ENCODE peak calls at places on chromosomes 13 and 19, in four cellular contexts. C, E, A and B are unnamed samples.

GRCh38 chr19:36058481-36059179 is 3.9 kb downstream of the WDR62 start:
- DNase-seq in A (no peak), E (no peak), C (no peak), B (peak)

GRCh38 chr19:4870025-4870700 is 2.7 kb upstream of the PLIN3 start:
- DNase-seq in A (no peak), C (no peak), E (peak), B (peak)

GRCh38 chr19:6204212-6204611 is 68.7 kb downstream of the ACSBG2 start:
- DNase-seq in C (no peak), A (no peak), E (no peak), B (peak)

GRCh38 chr13:104584481-104584880 is 1518.3 kb upstream of the SLC10A2 start:
- DNase-seq in C (no peak), E (no peak), A (no peak), B (no peak)

GRCh38 chr19:9836021-9836420 is 903 bp downstream of the PIN1 start:
- DNase-seq in C (no peak), A (no peak), E (peak), B (no peak)

GRCh38 chr13:75936791-75937190 is 300.7 kb downstream of the LMO7 start:
- DNase-seq in A (no peak), C (no peak), E (no peak), B (no peak)

GRCh38 chr19:45265375-45265774 is 14.3 kb downstream of the MARK4 start:
- DNase-seq in A (no peak), C (no peak), E (no peak), B (no peak)

GRCh38 chr19:52542984-52543664 is 15.7 kb downstream of the ZNF808 start:
- DNase-seq in C (no peak), A (peak), E (no peak), B (no peak)

GRCh38 chr13:105513448-105513847 is 1022.0 kb downstream of the EFNB2 start:
- DNase-seq in A (no peak), E (no peak), C (no peak), B (no peak)

GRCh38 chr19:1265611-1266115 is 3.5 kb upstream of the CIRBP start:
- DNase-seq in C (no peak), E (no peak), A (no peak), B (no peak)

GRCh38 chr13:98476106-98476505 is 100.8 kb downstream of the STK24 start:
- DNase-seq in E (no peak), A (no peak), C (peak), B (no peak)

GRCh38 chr13:94362411-94362909 is 117.0 kb downstream of the DCT start:
- DNase-seq in A (peak), E (peak), C (peak), B (peak)

GRCh38 chr13:76879211-76879875 is 6.9 kb downstream of the KCTD12 start:
- DNase-seq in E (no peak), C (no peak), A (peak), B (no peak)

GRCh38 chr13:78595819-78596700 is 7.3 kb downstream of the POU4F1 start:
- DNase-seq in C (peak), A (no peak), E (no peak), B (peak)

DNA sequence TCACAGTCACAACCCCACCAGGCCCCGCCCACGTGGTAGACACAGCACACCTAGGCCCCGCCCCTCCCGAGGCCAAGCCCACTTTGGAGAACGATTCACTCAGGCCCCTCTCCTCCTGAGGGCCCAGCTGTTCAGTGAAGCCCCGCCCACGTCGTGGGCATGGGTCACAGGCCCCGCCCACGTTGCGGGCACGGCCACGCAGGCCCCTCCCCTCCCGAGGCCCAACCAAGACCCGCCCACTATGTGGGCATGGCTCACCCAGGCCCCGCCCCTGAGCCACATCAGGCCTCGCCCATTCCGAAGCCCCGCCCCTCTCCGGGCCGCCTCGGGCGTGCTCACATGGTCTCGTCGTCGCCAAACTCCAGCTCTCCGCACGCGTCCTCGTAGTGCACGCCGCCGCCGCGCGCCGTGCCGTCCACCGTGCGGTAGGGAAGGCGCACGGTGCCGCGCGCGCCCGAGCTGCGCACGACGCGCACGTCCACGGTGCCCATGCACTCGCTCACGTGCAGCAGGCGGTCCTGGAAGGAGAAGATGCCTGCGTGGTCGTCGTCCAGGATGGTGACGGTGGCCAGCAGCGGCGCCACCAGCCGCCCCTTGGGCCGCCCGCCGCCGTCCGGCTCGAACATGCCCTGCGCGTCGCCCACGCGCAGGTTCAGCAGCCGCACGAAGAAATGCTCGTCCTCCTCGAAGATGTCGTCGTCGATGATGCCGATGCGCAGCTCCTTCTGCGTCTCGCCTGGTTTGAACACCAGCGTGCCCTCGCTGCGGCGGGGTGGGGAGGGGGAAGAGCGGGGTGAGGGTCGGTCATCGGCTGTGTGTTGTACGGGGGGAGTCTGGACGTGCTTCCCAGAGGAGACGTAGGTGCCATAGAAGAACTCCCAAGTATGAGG is 24.0 kb downstream of the SLC8A2 start:
- DNase-seq in A (no peak), C (peak), E (peak), B (peak)
- TF ChIP-seq NR2C2 in A (no peak), C (peak), E (peak), B (no peak)

GRCh38 chr19:48587387-48587786 is 19.2 kb upstream of the SPACA4 start:
- DNase-seq in A (no peak), E (no peak), C (no peak), B (no peak)

GRCh38 chr19:48591021-48591420 is 15.5 kb upstream of the SPACA4 start:
- DNase-seq in E (peak), A (no peak), C (no peak), B (no peak)

DNA sequence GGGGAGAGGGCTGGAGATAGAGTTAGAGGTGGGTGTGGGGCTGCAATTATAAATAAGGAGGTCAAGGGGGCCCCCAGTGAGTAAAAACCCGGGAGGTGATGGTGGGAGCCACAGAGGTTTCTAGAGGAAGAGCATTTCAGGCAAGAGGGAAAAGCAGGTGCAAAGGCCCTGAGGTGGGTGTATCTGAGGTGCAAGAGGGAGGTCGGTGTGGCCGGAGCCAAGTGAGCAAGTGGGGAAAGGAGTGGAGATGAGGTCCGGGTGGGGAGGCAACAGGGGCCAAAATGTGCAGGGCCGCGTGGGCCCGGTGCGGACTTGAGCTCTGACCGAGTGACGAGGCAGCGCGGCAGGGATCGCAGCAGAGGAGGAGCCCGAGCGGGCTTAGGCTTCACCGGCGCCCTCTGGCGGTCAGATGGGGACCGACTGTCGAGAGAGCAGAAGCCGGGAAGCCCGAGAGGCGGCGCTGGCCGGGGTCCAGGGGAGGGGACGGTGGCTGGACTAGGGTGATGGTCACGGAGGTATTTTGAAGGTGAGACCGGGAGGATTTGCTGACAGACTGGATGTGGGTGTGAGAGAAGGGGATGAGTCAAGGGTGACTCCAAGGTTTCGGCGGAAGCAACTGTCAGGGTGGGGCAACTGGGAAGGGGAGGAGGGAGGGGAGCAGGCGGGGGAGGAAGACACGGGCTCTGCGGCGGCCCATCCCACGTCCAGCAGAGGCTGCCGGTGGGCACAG is 17.7 kb upstream of the SPACA4 start:
- DNase-seq in C (peak), A (no peak), E (peak), B (peak)
- TF ChIP-seq USF2 in C (no peak), A (no peak), E (no peak), B (no peak)

GRCh38 chr13:50831510-50831909 is 12.0 kb downstream of the DLEU7 start:
- DNase-seq in E (no peak), C (no peak), A (no peak), B (no peak)
- TF ChIP-seq NR2C2 in E (no peak), C (no peak), A (no peak), B (no peak)

GRCh38 chr19:12783849-12784393 is 7.4 kb upstream of the JUNB start:
- DNase-seq in C (no peak), E (no peak), A (no peak), B (peak)

GRCh38 chr19:12782424-12783225 is 7.3 kb upstream of the HOOK2 start:
- DNase-seq in A (no peak), E (peak), C (peak), B (no peak)

GRCh38 chr19:12784394-12784870 is 6.9 kb upstream of the JUNB start:
- DNase-seq in A (no peak), C (no peak), E (peak), B (no peak)

GRCh38 chr19:12782174-12782423 is 6.7 kb upstream of the HOOK2 start:
- DNase-seq in A (no peak), C (no peak), E (no peak), B (no peak)

DNA sequence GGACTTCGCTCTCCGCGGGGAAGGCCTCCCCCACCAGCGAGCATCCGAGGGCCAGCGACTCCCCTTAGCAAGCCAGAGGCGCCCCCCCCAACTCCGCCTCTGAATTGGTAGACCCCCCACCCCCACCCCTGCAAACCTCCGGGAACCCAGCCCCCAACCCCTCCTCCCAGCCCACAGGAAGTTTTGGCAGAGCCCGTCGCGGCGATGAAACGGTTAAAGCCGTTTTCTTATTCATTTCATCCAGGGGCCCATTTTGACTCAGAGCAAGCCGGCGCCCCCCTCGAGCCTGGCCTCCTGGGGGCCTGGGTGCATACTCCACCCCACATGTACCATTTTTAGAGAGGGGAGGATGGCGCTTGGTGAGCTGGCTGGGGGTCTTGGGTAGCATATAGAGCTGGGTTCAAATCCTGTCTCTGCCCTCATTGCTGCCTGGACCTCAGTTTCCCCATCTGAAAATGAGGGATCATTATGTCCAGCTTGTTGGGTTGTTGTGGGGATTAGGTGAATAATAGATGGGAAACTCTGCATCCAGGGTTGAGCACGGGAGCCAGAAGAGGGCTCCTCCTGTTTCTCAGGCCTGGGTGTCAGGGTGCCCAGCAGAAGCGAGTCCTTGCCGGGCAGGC is 7.9 kb upstream of the JUNB start:
- DNase-seq in C (no peak), E (no peak), A (no peak), B (no peak)
- TF ChIP-seq USF2 in C (no peak), E (no peak), A (no peak), B (no peak)